ENCODE peak calls at places on chromosomes 2 and 18, in seven cellular contexts. E is progenitor cell of endocrine pancreas, D is adipocyte, Y is cardiac muscle cell, U is NCI-H748 treated with DMSO at 0.1 percent for 48 hours, S is mesendoderm, L is iris pigment epithelial cell. C is an unnamed sample.
A peak's percentile ranks its signal among the peaks of the same experiment; 100 is the strongest.

GRCh38 chr18:49645836-49646235 is 84.0 kb downstream of the LIPG start:
- DNase-seq in E (no peak), D (peak; percentile 6), Y (peak; percentile 78), U (no peak), S (peak; percentile 48), L (peak; percentile 51), C (peak; percentile 58)

GRCh38 chr2:121146630-121147029 is 138.4 kb downstream of the TFCP2L1 start:
- DNase-seq in E (no peak), D (no peak), Y (no peak), U (no peak), S (no peak), L (no peak), C (no peak)

GRCh38 chr18:80168982-80169381 is 59.9 kb downstream of the ADNP2 start:
- DNase-seq in E (no peak), D (no peak), Y (no peak), U (no peak), S (no peak), L (no peak), C (peak; percentile 36)

GRCh38 chr2:68907232-68907922 is 36.2 kb upstream of the BMP10 start:
- DNase-seq in E (no peak), D (no peak), Y (no peak), U (no peak), S (no peak), L (no peak), C (no peak)

GRCh38 chr2:29014811-29015414 is 33.8 kb downstream of the TOGARAM2 start:
- DNase-seq in E (no peak), D (peak; percentile 23), Y (peak; percentile 67), U (no peak), S (no peak), L (peak; percentile 84), C (peak; percentile 58)

GRCh38 chr18:79227617-79228016 is 158.4 kb downstream of the ATP9B start:
- DNase-seq in E (no peak), D (no peak), Y (peak; percentile 17), U (no peak), S (no peak), L (no peak), C (no peak)

GRCh38 chr2:68767031-68767961 is 32.7 kb downstream of the ARHGAP25 start:
- DNase-seq in E (no peak), D (no peak), Y (no peak), U (no peak), S (no peak), L (no peak), C (no peak)

GRCh38 chr18:25076980-25077780 is 274.8 kb downstream of the ZNF521 start:
- DNase-seq in E (no peak), D (no peak), Y (no peak), U (no peak), S (peak; percentile 87), L (no peak), C (no peak)

GRCh38 chr18:33839452-33840225 is 261.6 kb downstream of the ASXL3 start:
- DNase-seq in E (no peak), D (peak; percentile 80), Y (peak; percentile 61), U (peak; percentile 95), S (peak; percentile 78), L (peak; percentile 48), C (peak; percentile 18)

GRCh38 chr18:31684279-31685096 is at the start of gene B4GALT6:
- DNase-seq in E (peak; percentile 49), D (peak; percentile 42), Y (peak; percentile 34), U (peak; percentile 40), S (peak; percentile 85), L (peak; percentile 36), C (peak; percentile 90)

GRCh38 chr2:239246723-239247122 is 154.1 kb downstream of the HDAC4 start:
- DNase-seq in E (no peak), D (no peak), Y (no peak), U (peak; percentile 75), S (no peak), L (no peak), C (no peak)

GRCh38 chr2:109407401-109408335 is 206.1 kb downstream of the SEPTIN10 start:
- DNase-seq in E (no peak), D (no peak), Y (no peak), U (no peak), S (peak; percentile 22), L (no peak), C (no peak)

GRCh38 chr2:6372317-6372903 is 493.3 kb downstream of the CMPK2 start:
- DNase-seq in E (no peak), D (peak; percentile 89), Y (no peak), U (no peak), S (no peak), L (peak; percentile 90), C (no peak)

GRCh38 chr2:7621018-7621814 is 704.0 kb downstream of the RNF144A start:
- DNase-seq in E (no peak), D (peak; percentile 17), Y (no peak), U (no peak), S (no peak), L (no peak), C (no peak)

GRCh38 chr2:122390406-122390805 is 635.0 kb downstream of the TSN start:
- DNase-seq in E (no peak), D (no peak), Y (peak; percentile 19), U (no peak), S (peak; percentile 1), L (peak; percentile 1), C (no peak)

GRCh38 chr2:195929531-195929930 is 139.1 kb downstream of the DNAH7 start:
- DNase-seq in E (no peak), D (no peak), Y (no peak), U (peak; percentile 49), S (no peak), L (no peak), C (no peak)

GRCh38 chr18:79615091-79615490 is 64.5 kb upstream of the CTDP1 start:
- DNase-seq in E (no peak), D (no peak), Y (no peak), U (no peak), S (no peak), L (no peak), C (no peak)

GRCh38 chr2:127094509-127095366 is 12.2 kb downstream of the BIN1 start:
- DNase-seq in E (no peak), D (peak; percentile 73), Y (no peak), U (no peak), S (peak; percentile 58), L (no peak), C (peak; percentile 81)

GRCh38 chr2:125867908-125868307 is 788.0 kb upstream of the GYPC start:
- DNase-seq in E (no peak), D (no peak), Y (no peak), U (no peak), S (no peak), L (no peak), C (no peak)

GRCh38 chr2:101516833-101517690 is 42.1 kb upstream of the RFX8 start:
- DNase-seq in E (no peak), D (peak; percentile 59), Y (peak; percentile 83), U (no peak), S (no peak), L (peak; percentile 92), C (no peak)

GRCh38 chr2:160440888-160441287 is 52.7 kb downstream of the RBMS1 start:
- DNase-seq in E (no peak), D (no peak), Y (no peak), U (peak; percentile 72), S (no peak), L (no peak), C (no peak)

C was measured in H7.